ENCODE peak calls at places on chromosomes 12 and 14, in eight cellular contexts. A, Y, L, E, D, X, V and H are unnamed samples.

GRCh38 chr12:89856431-89856830 is 147.8 kb upstream of the ATP2B1 start:
- DNase-seq in Y (no peak), E (no peak), V (peak; percentile 52), X (no peak), L (peak; percentile 45), A (no peak), D (no peak), H (peak; percentile 43)

GRCh38 chr14:81625343-81625742 is 91.7 kb upstream of the SEL1L start:
- DNase-seq in V (peak; percentile 40), E (peak; percentile 17), D (no peak), L (peak; percentile 26), X (no peak), A (no peak), Y (no peak), H (peak; percentile 8)

GRCh38 chr12:51218607-51219161 is 822 bp upstream of the POU6F1 start:
- DNase-seq in A (no peak), X (peak; percentile 38), E (no peak), V (no peak), Y (no peak), L (no peak), D (peak; percentile 57), H (no peak)

GRCh38 chr14:102539544-102540309 is 30.2 kb upstream of the ANKRD9 start:
- DNase-seq in A (no peak), X (no peak), Y (no peak), D (no peak), E (peak; percentile 64), V (no peak), L (peak; percentile 30), H (no peak)

GRCh38 chr14:73168274-73168673 is 32.0 kb downstream of the PSEN1 start:
- DNase-seq in V (no peak), X (no peak), L (no peak), D (no peak), Y (no peak), A (no peak), E (no peak), H (no peak)

GRCh38 chr14:67228325-67228984 is 12.8 kb upstream of the PALS1 start:
- DNase-seq in L (peak; percentile 14), V (no peak), A (no peak), E (no peak), X (no peak), D (no peak), Y (no peak), H (peak; percentile 25)

GRCh38 chr14:47675239-47675488 is 241 bp downstream of the MDGA2 start:
- DNase-seq in L (no peak), A (no peak), X (no peak), D (no peak), Y (no peak), E (no peak), V (no peak), H (no peak)

GRCh38 chr12:11650697-11651281 is 1.3 kb downstream of the ETV6 start:
- DNase-seq in L (no peak), X (no peak), D (peak; percentile 31), A (no peak), V (peak; percentile 42), E (peak; percentile 37), Y (no peak), H (peak; percentile 18)

GRCh38 chr12:109255377-109255776 is 53.7 kb downstream of the FOXN4 start:
- DNase-seq in E (no peak), X (no peak), Y (no peak), V (no peak), A (no peak), D (peak; percentile 24), L (peak; percentile 30), H (no peak)

GRCh38 chr12:4027412-4027811 is 154.2 kb upstream of the PARP11 start:
- DNase-seq in X (no peak), D (no peak), V (no peak), Y (peak; percentile 55), E (no peak), L (no peak), A (peak; percentile 37), H (no peak)

GRCh38 chr12:121576851-121577391 is 3.9 kb downstream of the KDM2B start:
- DNase-seq in X (no peak), D (peak; percentile 93), E (no peak), L (peak; percentile 83), Y (no peak), A (no peak), V (no peak), H (peak; percentile 91)

GRCh38 chr14:32826404-32827082 is 112.1 kb upstream of the NPAS3 start:
- DNase-seq in L (peak; percentile 7), D (peak; percentile 24), E (peak; percentile 25), Y (no peak), V (no peak), X (no peak), A (no peak), H (no peak)

GRCh38 chr14:30648471-30648870 is 26.4 kb downstream of the SCFD1 start:
- DNase-seq in Y (no peak), X (no peak), E (no peak), L (no peak), V (no peak), A (no peak), D (no peak), H (no peak)

GRCh38 chr14:95301527-95302187 is 18.1 kb downstream of the CLMN start:
- DNase-seq in Y (no peak), L (no peak), V (no peak), D (no peak), X (no peak), A (no peak), E (no peak), H (no peak)

GRCh38 chr14:94026173-94026885 is at the start of gene OTUB2:
- DNase-seq in Y (peak; percentile 91), V (peak; percentile 100), D (peak; percentile 100), L (peak; percentile 100), A (peak; percentile 90), E (peak; percentile 100), X (peak; percentile 99), H (peak; percentile 98)

GRCh38 chr12:49809369-49810158 is 18.6 kb downstream of the NCKAP5L start:
- DNase-seq in D (peak; percentile 56), E (no peak), A (no peak), Y (no peak), V (no peak), L (peak; percentile 48), X (no peak), H (no peak)

GRCh38 chr14:52402812-52403526 is 88.9 kb downstream of the PTGER2 start:
- DNase-seq in L (no peak), E (no peak), D (no peak), X (no peak), V (no peak), A (no peak), Y (no peak), H (no peak)

GRCh38 chr12:57735198-57735855 is 3.2 kb downstream of the AGAP2 start:
- DNase-seq in V (no peak), L (no peak), Y (no peak), D (no peak), A (no peak), X (no peak), E (peak; percentile 61), H (no peak)

GRCh38 chr12:40989785-40990184 is 198.3 kb upstream of the PDZRN4 start:
- DNase-seq in E (no peak), D (no peak), Y (no peak), V (no peak), L (no peak), A (no peak), X (no peak), H (no peak)